ENCODE peak calls at places on chromosomes 1 and 21, in four cellular contexts. U is effector memory CD4-positive, alpha-beta T cell; A is Ammon's horn; C is stimulated activated CD8-positive, alpha-beta memory T cell treated with anti-CD3 and anti-CD28 coated beads, Interleukin-7, amount 100 ng/mL, for 24 hours. Q is an unnamed sample.

GRCh38 chr21:42027804-42028753 is 17.9 kb upstream of the ZBTB21 start:
- DNase-seq in U (no peak), A (peak), C (no peak), Q (no peak)

GRCh38 chr21:44903689-44904088 is 17.0 kb downstream of the ITGB2 start:
- DNase-seq in A (no peak), U (no peak), C (no peak), Q (peak)

GRCh38 chr1:178651742-178652141 is 73.3 kb upstream of the RALGPS2 start:
- DNase-seq in A (peak), C (no peak), U (no peak), Q (no peak)

GRCh38 chr1:5770981-5771765 is 221.1 kb downstream of the NPHP4 start:
- DNase-seq in U (no peak), A (peak), C (no peak), Q (no peak)

GRCh38 chr1:101567582-101568189 is 330.9 kb downstream of the S1PR1 start:
- DNase-seq in A (peak), C (peak), U (no peak), Q (peak)

GRCh38 chr1:7575041-7575400 is 196.1 kb upstream of the VAMP3 start:
- DNase-seq in U (no peak), A (no peak), C (no peak), Q (no peak)

GRCh38 chr1:20164694-20165202 is 21.1 kb upstream of the UBXN10 start:
- DNase-seq in U (no peak), C (no peak), A (peak), Q (peak)

GRCh38 chr1:246157516-246157915 is 349.6 kb downstream of the SMYD3 start:
- DNase-seq in A (no peak), U (no peak), C (no peak), Q (no peak)

GRCh38 chr1:230309646-230310177 is 116.4 kb downstream of the PGBD5 start:
- DNase-seq in A (no peak), C (no peak), U (no peak), Q (no peak)

GRCh38 chr1:167276969-167277368 is 56.3 kb downstream of the POU2F1 start:
- DNase-seq in U (no peak), C (no peak), A (no peak), Q (no peak)

GRCh38 chr1:53410100-53410541 is 49.1 kb upstream of the DMRTB1 start:
- DNase-seq in U (peak), C (no peak), A (no peak), Q (no peak)

GRCh38 chr1:150999051-150999674 is 7.5 kb downstream of the MINDY1 start:
- DNase-seq in A (peak), C (no peak), U (no peak), Q (no peak)

GRCh38 chr1:233897325-233898162 is 6.9 kb upstream of the SLC35F3 start:
- DNase-seq in U (no peak), C (no peak), A (no peak), Q (no peak)